ENCODE peak calls at places on chromosomes 12 and 14, in seven cellular contexts. J is prostate gland, L is adrenal gland, M is IMR-90, F is A549, W is transverse colon, I is K562. H is an unnamed sample.

GRCh38 chr12:112686373-112686772 is 105.2 kb upstream of the RPH3A start:
- DNase-seq in J (no peak), L (no peak), M (peak), F (no peak), W (no peak), I (no peak), H (no peak)

GRCh38 chr12:25866586-25867378 is 91.7 kb upstream of the RASSF8 start:
- DNase-seq in J (no peak), L (no peak), M (no peak), F (no peak), W (no peak), I (no peak), H (no peak)

GRCh38 chr12:12736759-12737676 is 19.9 kb downstream of the CDKN1B start:
- DNase-seq in J (no peak), L (peak), M (peak), F (peak), W (peak), I (no peak), H (no peak)

GRCh38 chr14:69375182-69375581 is 22.9 kb downstream of the ERH start:
- DNase-seq in J (no peak), L (no peak), M (no peak), F (no peak), W (no peak), I (no peak), H (no peak)

GRCh38 chr12:30197392-30198047 is 413.8 kb upstream of the TMTC1 start:
- DNase-seq in J (no peak), L (no peak), M (peak), F (no peak), W (no peak), I (no peak), H (peak)

GRCh38 chr12:110109037-110109836 is 14.9 kb upstream of the IFT81 start:
- DNase-seq in J (peak), L (peak), M (peak), F (peak), W (peak), I (no peak), H (peak)

GRCh38 chr12:131747276-131747675 is 36.4 kb downstream of the SFSWAP start:
- DNase-seq in J (no peak), L (no peak), M (no peak), F (no peak), W (no peak), I (no peak), H (no peak)

GRCh38 chr12:2395352-2395977 is 342.7 kb downstream of the CACNA1C start:
- DNase-seq in J (no peak), L (peak), M (peak), F (peak), W (peak), I (peak), H (peak)

GRCh38 chr14:75182820-75183219 is 6.4 kb upstream of the TMED10 start:
- DNase-seq in J (no peak), L (peak), M (peak), F (no peak), W (no peak), I (no peak), H (no peak)

GRCh38 chr14:70822706-70823185 is 13.4 kb upstream of the MAP3K9 start:
- DNase-seq in J (no peak), L (peak), M (peak), F (peak), W (peak), I (no peak), H (no peak)

GRCh38 chr14:66056268-66056907 is 429.8 kb upstream of the CCDC196 start:
- DNase-seq in J (no peak), L (no peak), M (no peak), F (no peak), W (peak), I (no peak), H (no peak)

GRCh38 chr12:79388006-79388405 is 302.8 kb downstream of the PAWR start:
- DNase-seq in J (no peak), L (no peak), M (no peak), F (no peak), W (no peak), I (no peak), H (no peak)

GRCh38 chr12:103727638-103728037 is 113.4 kb downstream of the NT5DC3 start:
- DNase-seq in J (no peak), L (no peak), M (no peak), F (no peak), W (no peak), I (no peak), H (no peak)

GRCh38 chr12:62647586-62647985 is 181.0 kb downstream of the MON2 start:
- DNase-seq in J (no peak), L (peak), M (no peak), F (no peak), W (no peak), I (no peak), H (no peak)

GRCh38 chr14:76262591-76262990 is 110.9 kb downstream of the GPATCH2L start:
- DNase-seq in J (no peak), L (no peak), M (no peak), F (no peak), W (no peak), I (no peak), H (no peak)

GRCh38 chr12:54164402-54165145 is 24.2 kb downstream of the SMUG1 start:
- DNase-seq in J (no peak), L (no peak), M (no peak), F (no peak), W (no peak), I (no peak), H (no peak)

GRCh38 chr14:97298331-97298730 is 501.1 kb downstream of the VRK1 start:
- DNase-seq in J (no peak), L (no peak), M (no peak), F (no peak), W (no peak), I (peak), H (peak)

GRCh38 chr14:98834119-98834518 is 437.9 kb downstream of the BCL11B start:
- DNase-seq in J (no peak), L (no peak), M (no peak), F (no peak), W (no peak), I (no peak), H (no peak)

GRCh38 chr14:74574706-74575105 is 37.3 kb downstream of the LTBP2 start:
- DNase-seq in J (no peak), L (no peak), M (peak), F (no peak), W (no peak), I (no peak), H (no peak)

GRCh38 chr14:51733147-51733546 is 81.4 kb downstream of the FRMD6 start:
- DNase-seq in J (no peak), L (no peak), M (no peak), F (no peak), W (no peak), I (no peak), H (no peak)

GRCh38 chr12:120580787-120581723 is at the start of gene POP5:
- DNase-seq in J (peak), L (peak), M (peak), F (peak), W (peak), I (peak), H (peak)
- TF ChIP-seq POLR2A in J (peak), L (peak), M (no peak), F (peak), W (peak), I (peak), H (peak)

DNA sequence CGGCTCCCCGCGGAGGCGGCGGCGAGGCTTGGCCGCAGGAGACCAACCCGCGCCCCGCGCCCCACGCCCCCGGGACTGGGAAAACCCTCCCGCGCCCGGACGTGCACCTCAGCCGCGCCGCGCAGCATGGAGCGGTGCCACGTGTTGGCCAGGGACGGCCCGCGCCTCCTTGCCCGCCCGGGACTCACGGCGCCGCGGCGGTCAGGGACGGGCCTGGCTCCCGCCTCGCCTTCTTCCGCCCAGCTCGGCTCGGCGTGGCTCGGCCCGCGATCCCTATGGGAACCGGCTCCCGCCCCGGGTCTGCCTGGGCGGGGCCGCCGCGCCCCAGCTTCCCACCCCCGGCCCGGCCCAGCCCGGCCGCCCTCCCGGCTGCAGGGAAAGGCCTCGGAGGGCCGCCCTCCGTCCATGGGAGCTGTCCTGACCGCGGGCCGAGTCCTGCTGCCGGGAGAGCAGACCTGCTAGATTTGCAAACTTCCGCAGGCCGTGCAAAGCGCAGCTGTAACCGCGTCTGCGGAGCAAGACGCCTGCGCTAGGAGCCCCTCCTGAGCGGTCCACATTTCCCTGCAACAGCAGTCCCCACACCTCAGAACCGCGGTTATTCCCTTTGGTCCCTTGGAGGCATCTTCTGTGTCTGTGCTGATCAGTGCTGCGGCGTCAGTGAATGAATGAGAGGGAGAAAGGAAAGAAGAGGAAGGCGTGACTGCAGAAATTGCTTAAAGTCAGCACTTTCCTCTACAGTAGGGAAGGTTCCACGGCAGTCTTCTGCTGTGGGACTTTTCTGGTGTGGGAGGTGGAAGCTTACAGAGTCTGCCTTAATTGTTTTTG is at the start of gene CDKL1:
- DNase-seq in J (peak), L (peak), M (peak), F (peak), W (peak), I (peak), H (peak)
- TF ChIP-seq POLR2A in J (peak), L (no peak), M (no peak), F (peak), W (peak), I (peak), H (peak)

GRCh38 chr14:89954045-89955021 is at the start of gene EFCAB11:
- DNase-seq in J (peak), L (peak), M (peak), F (peak), W (peak), I (peak), H (peak)
- TF ChIP-seq POLR2A in J (peak), L (no peak), M (peak), F (peak), W (peak), I (peak), H (peak)

DNA sequence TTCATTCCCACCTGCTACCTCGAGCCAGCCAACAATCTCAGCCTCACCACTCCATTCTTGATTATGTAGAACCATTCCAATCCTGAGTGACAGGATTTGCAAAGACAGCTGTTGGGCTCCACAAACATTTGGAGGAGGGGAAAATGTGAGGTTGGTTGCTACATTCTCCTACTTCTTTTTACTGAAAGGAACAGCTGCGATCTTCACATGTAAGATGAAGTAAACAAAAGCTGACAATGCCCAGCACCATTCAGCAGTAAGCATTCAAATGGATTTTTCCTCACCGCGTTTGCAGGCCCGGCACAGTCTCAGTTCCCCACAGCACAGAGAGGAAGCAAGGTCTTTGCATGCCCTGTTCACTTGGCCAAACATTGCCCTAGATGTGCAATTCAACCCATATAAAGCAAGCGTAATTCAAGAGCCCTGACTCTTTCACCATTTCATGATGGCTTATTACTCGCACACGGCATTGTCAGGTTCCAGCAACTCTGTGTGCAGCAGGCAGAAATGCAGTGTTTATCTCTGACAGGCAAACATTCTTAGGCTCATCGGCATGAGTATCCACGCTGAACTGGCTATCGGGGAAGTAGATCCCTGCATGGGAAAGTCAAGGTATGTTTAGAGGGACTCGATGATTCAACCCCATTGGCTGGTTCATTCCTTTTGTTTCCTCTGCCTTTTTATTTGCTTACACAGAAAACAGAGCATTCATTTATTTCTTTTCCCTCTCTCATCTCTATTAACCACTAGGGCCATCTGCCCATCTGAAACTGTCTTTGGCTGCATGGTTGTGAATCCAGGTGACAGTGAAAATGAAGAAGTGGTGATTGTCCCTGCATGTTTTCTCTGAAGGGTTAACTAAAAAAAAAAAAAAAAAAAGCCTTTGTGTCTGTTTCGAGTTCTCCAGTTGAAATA is 236.1 kb upstream of the PLEKHG7 start:
- DNase-seq in J (no peak), L (peak), M (peak), F (no peak), W (peak), I (no peak), H (no peak)
- TF ChIP-seq POLR2A in J (no peak), L (no peak), M (no peak), F (no peak), W (peak), I (no peak), H (no peak)

H was measured in H54.